ENCODE peak calls at places on chromosomes 4 and X, in ten cellular contexts. F, H, P, O, W, K, E, S, M and D are unnamed samples.

GRCh38 chr4:14524236-14524635 is 478.0 kb upstream of the CPEB2 start:
- DNase-seq in F (no peak), H (peak; percentile 47), P (no peak), O (no peak), W (no peak), K (no peak), E (no peak), S (no peak), M (peak; percentile 7), D (no peak)

GRCh38 chrX:94256396-94256795 is 582.4 kb downstream of the FAM133A start:
- DNase-seq in F (no peak), H (no peak), P (no peak), O (no peak), W (no peak), K (no peak), E (no peak), S (no peak), M (no peak), D (no peak)

GRCh38 chrX:71081348-71082148 is 13.4 kb upstream of the SNX12 start:
- DNase-seq in F (no peak), H (no peak), P (no peak), O (no peak), W (no peak), K (no peak), E (no peak), S (peak; percentile 62), M (peak; percentile 64), D (no peak)

GRCh38 chr4:15805583-15806517 is 27.7 kb downstream of the CD38 start:
- DNase-seq in F (peak; percentile 12), H (peak; percentile 64), P (peak; percentile 59), O (peak; percentile 59), W (peak; percentile 16), K (peak; percentile 23), E (peak; percentile 40), S (peak; percentile 77), M (peak; percentile 70), D (peak; percentile 20)

GRCh38 chrX:48003367-48003757 is 427 bp downstream of the ZNF182 start:
- DNase-seq in F (no peak), H (no peak), P (peak; percentile 16), O (no peak), W (no peak), K (no peak), E (no peak), S (no peak), M (no peak), D (no peak)

GRCh38 chr4:128354205-128354821 is 66.7 kb upstream of the PGRMC2 start:
- DNase-seq in F (no peak), H (peak; percentile 88), P (no peak), O (peak; percentile 62), W (no peak), K (peak; percentile 62), E (no peak), S (peak; percentile 88), M (peak; percentile 99), D (peak; percentile 61)

GRCh38 chr4:113837397-113837796 is 75.9 kb upstream of the CAMK2D start:
- DNase-seq in F (no peak), H (peak; percentile 84), P (no peak), O (peak; percentile 71), W (no peak), K (peak; percentile 74), E (no peak), S (peak; percentile 89), M (peak; percentile 93), D (peak; percentile 46)

GRCh38 chr4:108527729-108528128 is 92.6 kb upstream of the RPL34 start:
- DNase-seq in F (no peak), H (no peak), P (no peak), O (no peak), W (no peak), K (no peak), E (no peak), S (no peak), M (no peak), D (no peak)

GRCh38 chrX:11064851-11065600 is 46.1 kb upstream of the HCCS start:
- DNase-seq in F (no peak), H (peak; percentile 58), P (no peak), O (peak; percentile 56), W (no peak), K (peak; percentile 71), E (no peak), S (peak; percentile 91), M (peak; percentile 84), D (peak; percentile 7)

GRCh38 chr4:22385615-22386014 is 130.3 kb downstream of the ADGRA3 start:
- DNase-seq in F (no peak), H (peak; percentile 58), P (no peak), O (peak; percentile 24), W (no peak), K (peak; percentile 35), E (no peak), S (peak; percentile 70), M (peak; percentile 51), D (peak; percentile 24)

GRCh38 chrX:48890934-48891401 is 6.6 kb downstream of the TIMM17B start:
- DNase-seq in F (no peak), H (no peak), P (peak; percentile 39), O (peak; percentile 13), W (peak; percentile 26), K (no peak), E (no peak), S (no peak), M (no peak), D (no peak)